ENCODE peak calls at places on chromosomes 2 and 18, in six cellular contexts. L is HCT116, K is SK-N-SH, X is GM12878, C is HepG2, W is K562. B is an unnamed sample.

GRCh38 chr2:45612265-45612664 is 1.2 kb upstream of the SRBD1 start:
- DNase-seq in L (no peak), K (no peak), X (no peak), C (no peak), W (no peak), B (no peak)

GRCh38 chr18:22164337-22165048 is 4.9 kb upstream of the GATA6 start:
- DNase-seq in L (no peak), K (no peak), X (no peak), C (no peak), W (no peak), B (no peak)

GRCh38 chr2:88321614-88322248 is 130.8 kb downstream of the FOXI3 start:
- DNase-seq in L (no peak), K (no peak), X (no peak), C (peak), W (no peak), B (no peak)

GRCh38 chr2:118202707-118203303 is 114.5 kb downstream of the INSIG2 start:
- DNase-seq in L (no peak), K (peak), X (no peak), C (peak), W (peak), B (peak)

GRCh38 chr2:40401896-40402295 is 50.0 kb downstream of the SLC8A1 start:
- DNase-seq in L (peak), K (no peak), X (no peak), C (no peak), W (no peak), B (no peak)

GRCh38 chr18:11553098-11553940 is 56.1 kb upstream of the SLC35G4 start:
- DNase-seq in L (peak), K (peak), X (no peak), C (peak), W (peak), B (peak)

GRCh38 chr2:172540421-172540820 is 15.5 kb upstream of the PDK1 start:
- DNase-seq in L (no peak), K (no peak), X (no peak), C (no peak), W (no peak), B (no peak)

GRCh38 chr2:164714471-164714870 is 93.2 kb upstream of the GRB14 start:
- DNase-seq in L (no peak), K (no peak), X (no peak), C (no peak), W (peak), B (no peak)

GRCh38 chr2:33372940-33373553 is 103.4 kb upstream of the RASGRP3 start:
- DNase-seq in L (peak), K (peak), X (peak), C (peak), W (peak), B (peak)

GRCh38 chr2:58479557-58480120 is 238.5 kb upstream of the FANCL start:
- DNase-seq in L (no peak), K (no peak), X (no peak), C (no peak), W (no peak), B (peak)

DNA sequence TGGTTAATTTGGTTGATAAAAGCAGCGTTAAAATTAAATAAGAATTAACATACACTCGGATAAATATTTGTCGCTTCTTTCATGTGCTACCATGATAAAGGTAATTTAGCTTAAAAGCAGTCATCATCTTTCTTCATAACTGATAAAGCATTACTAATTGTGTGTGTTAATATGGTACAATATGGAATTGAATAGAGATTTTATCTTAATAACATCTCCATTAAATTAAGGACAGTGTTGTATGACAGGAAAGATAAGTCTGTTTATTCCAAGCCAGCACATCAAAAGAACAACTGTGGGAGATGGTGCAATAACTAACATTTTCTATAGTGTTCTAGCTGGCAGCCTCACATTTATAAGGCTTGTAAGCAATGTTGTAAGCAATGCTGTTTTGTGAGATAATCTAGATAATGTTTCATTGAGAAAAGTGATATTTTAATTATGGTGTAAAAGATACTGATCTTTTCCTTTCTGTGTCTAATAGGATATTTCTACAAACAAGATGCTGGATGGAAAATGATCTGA is 64.4 kb upstream of the AFF3 start:
- DNase-seq in L (no peak), K (peak), X (no peak), C (no peak), W (no peak), B (no peak)
- TF ChIP-seq JUND in L (no peak), K (no peak), X (no peak), C (no peak), W (no peak), B (no peak)

GRCh38 chr2:100285691-100286090 is 36.6 kb downstream of the LONRF2 start:
- DNase-seq in L (peak), K (no peak), X (no peak), C (no peak), W (no peak), B (no peak)
- TF ChIP-seq JUND in L (peak), K (peak), X (no peak), C (no peak), W (peak), B (no peak)

GRCh38 chr2:108640731-108641130 is 78.6 kb upstream of the RANBP2 start:
- DNase-seq in L (no peak), K (peak), X (no peak), C (no peak), W (no peak), B (no peak)
- TF ChIP-seq JUND in L (no peak), K (peak), X (no peak), C (no peak), W (no peak), B (no peak)

GRCh38 chr2:120670371-120670770 is 65.3 kb upstream of the GLI2 start:
- DNase-seq in L (no peak), K (no peak), X (no peak), C (no peak), W (no peak), B (no peak)

GRCh38 chr2:120670771-120671480 is 64.7 kb upstream of the GLI2 start:
- DNase-seq in L (no peak), K (no peak), X (no peak), C (no peak), W (no peak), B (no peak)

GRCh38 chr2:120667981-120668380 is 67.7 kb upstream of the GLI2 start:
- DNase-seq in L (no peak), K (no peak), X (no peak), C (no peak), W (no peak), B (no peak)

GRCh38 chr2:120669971-120670370 is 65.7 kb upstream of the GLI2 start:
- DNase-seq in L (no peak), K (no peak), X (no peak), C (no peak), W (no peak), B (no peak)

GRCh38 chr2:120669121-120669952 is 66.3 kb upstream of the GLI2 start:
- DNase-seq in L (peak), K (peak), X (no peak), C (peak), W (no peak), B (no peak)
- TF ChIP-seq JUND in L (no peak), K (no peak), X (no peak), C (no peak), W (no peak), B (no peak)

GRCh38 chr2:124975658-124976057 is 950.6 kb downstream of the CNTNAP5 start:
- DNase-seq in L (no peak), K (no peak), X (no peak), C (no peak), W (no peak), B (no peak)

GRCh38 chr2:124967325-124967724 is 942.2 kb downstream of the CNTNAP5 start:
- DNase-seq in L (no peak), K (no peak), X (no peak), C (no peak), W (no peak), B (no peak)

GRCh38 chr2:124973396-124973795 is 948.3 kb downstream of the CNTNAP5 start:
- DNase-seq in L (no peak), K (no peak), X (no peak), C (no peak), W (no peak), B (no peak)

GRCh38 chr2:124975224-124975623 is 950.1 kb downstream of the CNTNAP5 start:
- DNase-seq in L (no peak), K (no peak), X (no peak), C (no peak), W (no peak), B (no peak)

DNA sequence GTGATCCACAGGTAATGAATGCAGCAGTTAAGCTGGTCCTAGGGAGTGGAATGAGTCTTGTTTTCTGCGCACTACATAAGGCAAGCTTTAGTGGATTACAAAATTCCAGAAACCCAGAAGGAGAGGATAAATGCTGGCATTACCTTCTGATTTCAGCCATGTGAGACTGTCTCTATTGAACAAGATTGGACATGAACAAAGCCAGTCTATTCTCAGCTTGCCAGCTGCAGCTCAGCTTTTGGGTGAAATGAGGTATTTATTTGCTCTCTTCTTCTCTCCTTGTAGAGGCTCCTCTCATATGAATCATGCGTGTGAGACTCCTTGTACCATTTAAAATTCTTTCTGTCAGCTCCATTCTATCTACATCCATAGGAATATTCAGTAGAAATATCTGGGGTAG is 945.0 kb downstream of the CNTNAP5 start:
- DNase-seq in L (no peak), K (no peak), X (no peak), C (no peak), W (no peak), B (no peak)
- TF ChIP-seq JUND in L (no peak), K (no peak), X (no peak), C (no peak), W (no peak), B (no peak)

GRCh38 chr2:230160112-230160660 is 59.6 kb downstream of the SP110 start:
- DNase-seq in L (peak), K (peak), X (peak), C (peak), W (peak), B (peak)
- TF ChIP-seq JUND in L (no peak), K (no peak), X (no peak), C (no peak), W (no peak), B (no peak)

GRCh38 chr18:32770181-32770650 is 2.6 kb downstream of the KLHL14 start:
- DNase-seq in L (no peak), K (peak), X (no peak), C (peak), W (no peak), B (no peak)

GRCh38 chr18:32770651-32771168 is 2.1 kb downstream of the KLHL14 start:
- DNase-seq in L (no peak), K (peak), X (no peak), C (no peak), W (no peak), B (no peak)

GRCh38 chr18:32768646-32769206 is 4.1 kb downstream of the KLHL14 start:
- DNase-seq in L (no peak), K (no peak), X (no peak), C (no peak), W (no peak), B (no peak)

GRCh38 chr18:32771169-32771751 is 1.6 kb downstream of the KLHL14 start:
- DNase-seq in L (no peak), K (peak), X (no peak), C (peak), W (no peak), B (no peak)

GRCh38 chr18:32769242-32770180 is 3.3 kb downstream of the KLHL14 start:
- DNase-seq in L (no peak), K (peak), X (no peak), C (peak), W (no peak), B (no peak)
- TF ChIP-seq JUND in L (no peak), K (no peak), X (no peak), C (no peak), W (no peak), B (no peak)

GRCh38 chr2:220228310-220229006 is 601.0 kb downstream of the SLC4A3 start:
- DNase-seq in L (peak), K (peak), X (no peak), C (peak), W (no peak), B (no peak)
- TF ChIP-seq JUND in L (peak), K (peak), X (no peak), C (no peak), W (no peak), B (peak)

GRCh38 chr2:51812138-51812866 is 780.4 kb upstream of the NRXN1 start:
- DNase-seq in L (peak), K (no peak), X (no peak), C (no peak), W (no peak), B (no peak)
- TF ChIP-seq JUND in L (peak), K (peak), X (no peak), C (no peak), W (no peak), B (no peak)